ENCODE peak calls at places on chromosomes 5 and 9, in six cellular contexts. One of them, this sample, is unnamed.

GRCh38 chr9:130331573-130331972 is 66.0 kb downstream of the HMCN2 start:
- DNase-seq in fibroblast of the aortic adventitia: peak; percentile 70
- DNase-seq in brain microvascular endothelial cell: peak; percentile 18
- DNase-seq in bronchial epithelial cell: peak; percentile 20
- DNase-seq in heart left ventricle: peak; percentile 72
- DNase-seq in pancreas: no peak
- DNase-seq in this sample: peak; percentile 47

GRCh38 chr9:135877776-135878527 is 29.4 kb downstream of the CAMSAP1 start:
- DNase-seq in fibroblast of the aortic adventitia: no peak
- DNase-seq in brain microvascular endothelial cell: no peak
- DNase-seq in bronchial epithelial cell: peak; percentile 31
- DNase-seq in heart left ventricle: no peak
- DNase-seq in pancreas: no peak
- DNase-seq in this sample: no peak

GRCh38 chr9:126860757-126861466 is 473 bp downstream of the ZBTB34 start:
- DNase-seq in fibroblast of the aortic adventitia: no peak
- DNase-seq in brain microvascular endothelial cell: no peak
- DNase-seq in bronchial epithelial cell: no peak
- DNase-seq in heart left ventricle: peak; percentile 25
- DNase-seq in pancreas: peak; percentile 34
- DNase-seq in this sample: peak; percentile 72

GRCh38 chr5:177565046-177565445 is 10.7 kb upstream of the FAM193B start:
- DNase-seq in fibroblast of the aortic adventitia: no peak
- DNase-seq in brain microvascular endothelial cell: no peak
- DNase-seq in bronchial epithelial cell: peak; percentile 17
- DNase-seq in heart left ventricle: no peak
- DNase-seq in pancreas: no peak
- DNase-seq in this sample: no peak

GRCh38 chr9:136021171-136021890 is 60.2 kb upstream of the UBAC1 start:
- DNase-seq in fibroblast of the aortic adventitia: no peak
- DNase-seq in brain microvascular endothelial cell: no peak
- DNase-seq in bronchial epithelial cell: no peak
- DNase-seq in heart left ventricle: no peak
- DNase-seq in pancreas: no peak
- DNase-seq in this sample: no peak

GRCh38 chr9:107059215-107059614 is 196.2 kb downstream of the ZNF462 start:
- DNase-seq in fibroblast of the aortic adventitia: no peak
- DNase-seq in brain microvascular endothelial cell: no peak
- DNase-seq in bronchial epithelial cell: no peak
- DNase-seq in heart left ventricle: no peak
- DNase-seq in pancreas: no peak
- DNase-seq in this sample: no peak

GRCh38 chr5:139979943-139980342 is 63.2 kb downstream of the NRG2 start:
- DNase-seq in fibroblast of the aortic adventitia: no peak
- DNase-seq in brain microvascular endothelial cell: no peak
- DNase-seq in bronchial epithelial cell: no peak
- DNase-seq in heart left ventricle: no peak
- DNase-seq in pancreas: no peak
- DNase-seq in this sample: no peak

GRCh38 chr5:176628406-176629228 is 1.7 kb downstream of the SNCB start:
- DNase-seq in fibroblast of the aortic adventitia: no peak
- DNase-seq in brain microvascular endothelial cell: no peak
- DNase-seq in bronchial epithelial cell: no peak
- DNase-seq in heart left ventricle: no peak
- DNase-seq in pancreas: no peak
- DNase-seq in this sample: no peak

GRCh38 chr5:120454094-120454798 is 9.9 kb upstream of the PRR16 start:
- DNase-seq in fibroblast of the aortic adventitia: peak; percentile 92
- DNase-seq in brain microvascular endothelial cell: peak; percentile 71
- DNase-seq in bronchial epithelial cell: peak; percentile 36
- DNase-seq in heart left ventricle: no peak
- DNase-seq in pancreas: no peak
- DNase-seq in this sample: no peak

GRCh38 chr9:125177888-125178287 is 11.7 kb downstream of the PPP6C start:
- DNase-seq in fibroblast of the aortic adventitia: no peak
- DNase-seq in brain microvascular endothelial cell: no peak
- DNase-seq in bronchial epithelial cell: no peak
- DNase-seq in heart left ventricle: no peak
- DNase-seq in pancreas: no peak
- DNase-seq in this sample: no peak

GRCh38 chr9:1009101-1009707 is 32.7 kb downstream of the DMRT3 start:
- DNase-seq in fibroblast of the aortic adventitia: peak; percentile 75
- DNase-seq in brain microvascular endothelial cell: peak; percentile 65
- DNase-seq in bronchial epithelial cell: peak; percentile 74
- DNase-seq in heart left ventricle: peak; percentile 74
- DNase-seq in pancreas: peak; percentile 91
- DNase-seq in this sample: peak; percentile 89

GRCh38 chr9:120441446-120442279 is 138.3 kb downstream of the CDK5RAP2 start:
- DNase-seq in fibroblast of the aortic adventitia: peak; percentile 94
- DNase-seq in brain microvascular endothelial cell: peak; percentile 96
- DNase-seq in bronchial epithelial cell: peak; percentile 57
- DNase-seq in heart left ventricle: no peak
- DNase-seq in pancreas: no peak
- DNase-seq in this sample: no peak

GRCh38 chr5:96943829-96944228 is 7.9 kb downstream of the LNPEP start:
- DNase-seq in fibroblast of the aortic adventitia: no peak
- DNase-seq in brain microvascular endothelial cell: no peak
- DNase-seq in bronchial epithelial cell: no peak
- DNase-seq in heart left ventricle: no peak
- DNase-seq in pancreas: no peak
- DNase-seq in this sample: no peak

GRCh38 chr9:35035851-35036701 is 36.3 kb downstream of the VCP start:
- DNase-seq in fibroblast of the aortic adventitia: peak; percentile 64
- DNase-seq in brain microvascular endothelial cell: peak; percentile 51
- DNase-seq in bronchial epithelial cell: peak; percentile 58
- DNase-seq in heart left ventricle: peak; percentile 63
- DNase-seq in pancreas: no peak
- DNase-seq in this sample: peak; percentile 55

GRCh38 chr9:108704156-108704852 is 151.5 kb downstream of the ACTL7B start:
- DNase-seq in fibroblast of the aortic adventitia: peak; percentile 30
- DNase-seq in brain microvascular endothelial cell: peak; percentile 2
- DNase-seq in bronchial epithelial cell: peak; percentile 61
- DNase-seq in heart left ventricle: no peak
- DNase-seq in pancreas: no peak
- DNase-seq in this sample: no peak

GRCh38 chr5:58314356-58315045 is 145.4 kb downstream of the PLK2 start:
- DNase-seq in fibroblast of the aortic adventitia: peak; percentile 55
- DNase-seq in brain microvascular endothelial cell: no peak
- DNase-seq in bronchial epithelial cell: peak; percentile 88
- DNase-seq in heart left ventricle: no peak
- DNase-seq in pancreas: no peak
- DNase-seq in this sample: no peak

GRCh38 chr5:56088967-56089829 is 94.4 kb upstream of the IL6ST start:
- DNase-seq in fibroblast of the aortic adventitia: peak; percentile 95
- DNase-seq in brain microvascular endothelial cell: peak; percentile 56
- DNase-seq in bronchial epithelial cell: peak; percentile 75
- DNase-seq in heart left ventricle: no peak
- DNase-seq in pancreas: no peak
- DNase-seq in this sample: no peak

GRCh38 chr9:81150016-81150625 is 539.2 kb downstream of the TLE1 start:
- DNase-seq in fibroblast of the aortic adventitia: no peak
- DNase-seq in brain microvascular endothelial cell: no peak
- DNase-seq in bronchial epithelial cell: peak; percentile 5
- DNase-seq in heart left ventricle: no peak
- DNase-seq in pancreas: no peak
- DNase-seq in this sample: peak; percentile 5

GRCh38 chr5:95761771-95762680 is 30.9 kb downstream of the RHOBTB3 start:
- DNase-seq in fibroblast of the aortic adventitia: peak; percentile 68
- DNase-seq in brain microvascular endothelial cell: peak; percentile 70
- DNase-seq in bronchial epithelial cell: peak; percentile 7
- DNase-seq in heart left ventricle: no peak
- DNase-seq in pancreas: no peak
- DNase-seq in this sample: no peak

GRCh38 chr9:79682076-79682736 is 110.4 kb downstream of the TLE4 start:
- DNase-seq in fibroblast of the aortic adventitia: peak; percentile 30
- DNase-seq in brain microvascular endothelial cell: no peak
- DNase-seq in bronchial epithelial cell: peak; percentile 21
- DNase-seq in heart left ventricle: no peak
- DNase-seq in pancreas: no peak
- DNase-seq in this sample: no peak

GRCh38 chr9:133734600-133735414 is 3.3 kb downstream of the SARDH start:
- DNase-seq in fibroblast of the aortic adventitia: no peak
- DNase-seq in brain microvascular endothelial cell: no peak
- DNase-seq in bronchial epithelial cell: no peak
- DNase-seq in heart left ventricle: no peak
- DNase-seq in pancreas: peak; percentile 23
- DNase-seq in this sample: peak; percentile 42

GRCh38 chr5:55027589-55027988 is 3.5 kb downstream of the GZMK start:
- DNase-seq in fibroblast of the aortic adventitia: no peak
- DNase-seq in brain microvascular endothelial cell: no peak
- DNase-seq in bronchial epithelial cell: no peak
- DNase-seq in heart left ventricle: no peak
- DNase-seq in pancreas: no peak
- DNase-seq in this sample: no peak

GRCh38 chr9:85264695-85265094 is 477.1 kb downstream of the AGTPBP1 start:
- DNase-seq in fibroblast of the aortic adventitia: no peak
- DNase-seq in brain microvascular endothelial cell: no peak
- DNase-seq in bronchial epithelial cell: no peak
- DNase-seq in heart left ventricle: no peak
- DNase-seq in pancreas: no peak
- DNase-seq in this sample: no peak

GRCh38 chr5:2917524-2917923 is 166.0 kb upstream of the IRX2 start:
- DNase-seq in fibroblast of the aortic adventitia: no peak
- DNase-seq in brain microvascular endothelial cell: no peak
- DNase-seq in bronchial epithelial cell: no peak
- DNase-seq in heart left ventricle: no peak
- DNase-seq in pancreas: no peak
- DNase-seq in this sample: no peak

GRCh38 chr5:114789773-114790402 is 379.8 kb downstream of the TRIM36 start:
- DNase-seq in fibroblast of the aortic adventitia: peak; percentile 2
- DNase-seq in brain microvascular endothelial cell: no peak
- DNase-seq in bronchial epithelial cell: peak; percentile 42
- DNase-seq in heart left ventricle: no peak
- DNase-seq in pancreas: no peak
- DNase-seq in this sample: no peak

GRCh38 chr9:89400398-89401116 is 82.3 kb downstream of the SECISBP2 start:
- DNase-seq in fibroblast of the aortic adventitia: no peak
- DNase-seq in brain microvascular endothelial cell: no peak
- DNase-seq in bronchial epithelial cell: no peak
- DNase-seq in heart left ventricle: no peak
- DNase-seq in pancreas: no peak
- DNase-seq in this sample: no peak

GRCh38 chr5:110072646-110073045 is 382.9 kb downstream of the MAN2A1 start:
- DNase-seq in fibroblast of the aortic adventitia: no peak
- DNase-seq in brain microvascular endothelial cell: no peak
- DNase-seq in bronchial epithelial cell: no peak
- DNase-seq in heart left ventricle: no peak
- DNase-seq in pancreas: no peak
- DNase-seq in this sample: no peak

GRCh38 chr9:96874947-96875459 is 20.7 kb upstream of the ZNF782 start:
- DNase-seq in fibroblast of the aortic adventitia: no peak
- DNase-seq in brain microvascular endothelial cell: peak; percentile 18
- DNase-seq in bronchial epithelial cell: peak; percentile 99
- DNase-seq in heart left ventricle: no peak
- DNase-seq in pancreas: peak; percentile 92
- DNase-seq in this sample: peak; percentile 67

GRCh38 chr5:87844449-87844848 is 424.2 kb downstream of the TMEM161B start:
- DNase-seq in fibroblast of the aortic adventitia: no peak
- DNase-seq in brain microvascular endothelial cell: no peak
- DNase-seq in bronchial epithelial cell: no peak
- DNase-seq in heart left ventricle: no peak
- DNase-seq in pancreas: no peak
- DNase-seq in this sample: no peak

GRCh38 chr9:77647659-77648457 is at the start of gene GNA14:
- DNase-seq in fibroblast of the aortic adventitia: no peak
- DNase-seq in brain microvascular endothelial cell: no peak
- DNase-seq in bronchial epithelial cell: no peak
- DNase-seq in heart left ventricle: peak; percentile 27
- DNase-seq in pancreas: peak; percentile 13
- DNase-seq in this sample: peak; percentile 41
- H3K4me3 ChIP-seq in fibroblast of the aortic adventitia: peak within 1 kb of the TSS; percentile 61
- H3K4me3 ChIP-seq in brain microvascular endothelial cell: peak within 1 kb of the TSS; percentile 58
- H3K4me3 ChIP-seq in bronchial epithelial cell: peak within 1 kb of the TSS; percentile 2
- H3K4me3 ChIP-seq in heart left ventricle: peak within 1 kb of the TSS; percentile 71
- H3K4me3 ChIP-seq in pancreas: peak within 1 kb of the TSS; percentile 59
- H3K4me3 ChIP-seq in this sample: peak within 1 kb of the TSS; percentile 22

GRCh38 chr5:86008293-86008692 is 609.4 kb upstream of the COX7C start:
- DNase-seq in fibroblast of the aortic adventitia: no peak
- DNase-seq in brain microvascular endothelial cell: no peak
- DNase-seq in bronchial epithelial cell: no peak
- DNase-seq in heart left ventricle: no peak
- DNase-seq in pancreas: no peak
- DNase-seq in this sample: no peak
- TF ChIP-seq CTCF in fibroblast of the aortic adventitia: no peak
- TF ChIP-seq CTCF in brain microvascular endothelial cell: no peak
- TF ChIP-seq CTCF in bronchial epithelial cell: no peak
- TF ChIP-seq CTCF in heart left ventricle: no peak
- TF ChIP-seq CTCF in pancreas: no peak
- TF ChIP-seq CTCF in this sample: no peak

DNA sequence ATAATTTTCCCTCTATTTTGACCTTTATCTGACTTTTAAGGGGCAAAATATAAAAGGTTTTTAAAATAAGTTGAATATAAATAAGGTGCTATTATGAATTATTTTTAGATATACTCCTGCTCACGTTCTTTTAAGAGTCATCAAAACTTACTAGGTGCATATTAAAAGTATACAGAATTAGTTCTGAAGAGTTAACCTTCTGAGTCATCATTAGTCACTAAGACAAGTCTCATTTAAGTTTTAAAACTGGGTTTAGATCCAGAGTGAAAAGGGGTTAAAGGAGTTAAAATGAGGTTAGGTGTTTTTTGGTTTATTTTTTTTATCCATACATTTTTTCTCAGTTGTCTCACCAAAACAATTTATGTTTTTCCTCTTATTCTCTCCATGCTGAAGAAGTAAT is 41.7 kb downstream of the SMIM15 start:
- DNase-seq in fibroblast of the aortic adventitia: no peak
- DNase-seq in brain microvascular endothelial cell: no peak
- DNase-seq in bronchial epithelial cell: peak; percentile 72
- DNase-seq in heart left ventricle: no peak
- DNase-seq in pancreas: no peak
- DNase-seq in this sample: no peak
- H3K4me3 ChIP-seq in fibroblast of the aortic adventitia: no peak overlapping the region
- H3K4me3 ChIP-seq in brain microvascular endothelial cell: no peak overlapping the region
- H3K4me3 ChIP-seq in bronchial epithelial cell: no peak overlapping the region
- H3K4me3 ChIP-seq in heart left ventricle: no peak overlapping the region
- H3K4me3 ChIP-seq in pancreas: no peak overlapping the region
- H3K4me3 ChIP-seq in this sample: no peak overlapping the region

DNA sequence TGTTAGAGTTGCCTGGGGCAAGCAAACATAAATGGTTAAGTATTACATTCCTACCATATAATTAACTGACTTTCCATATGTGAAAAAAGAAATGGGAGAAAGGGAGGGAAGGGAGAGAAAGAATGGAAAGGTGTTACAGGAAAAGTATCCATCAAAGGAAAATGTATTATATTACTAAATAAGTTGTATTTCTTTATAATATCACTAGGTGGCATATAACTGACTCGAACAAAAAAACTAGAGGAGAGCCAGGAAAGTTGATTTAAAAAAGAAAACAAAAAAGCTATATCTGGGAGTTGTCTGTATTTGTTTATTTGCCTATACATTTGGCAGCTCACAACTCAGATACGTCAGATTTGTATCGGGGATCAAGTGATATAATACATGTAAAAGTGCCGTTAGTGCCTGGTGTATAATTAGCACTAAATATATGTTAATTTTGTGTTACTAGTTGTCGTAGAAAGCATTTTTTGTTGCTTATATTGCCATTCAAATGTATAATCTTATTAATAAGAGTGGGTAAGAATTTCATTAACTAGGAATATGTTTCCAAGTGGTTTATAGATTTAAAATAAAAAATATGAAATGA is 59.6 kb upstream of the ADAMTS19 start:
- DNase-seq in fibroblast of the aortic adventitia: peak; percentile 4
- DNase-seq in brain microvascular endothelial cell: no peak
- DNase-seq in bronchial epithelial cell: peak; percentile 3
- DNase-seq in heart left ventricle: no peak
- DNase-seq in pancreas: no peak
- DNase-seq in this sample: no peak
- TF ChIP-seq CTCF in fibroblast of the aortic adventitia: peak; percentile 24
- TF ChIP-seq CTCF in brain microvascular endothelial cell: no peak
- TF ChIP-seq CTCF in bronchial epithelial cell: peak; percentile 8
- TF ChIP-seq CTCF in heart left ventricle: peak; percentile 33
- TF ChIP-seq CTCF in pancreas: no peak
- TF ChIP-seq CTCF in this sample: no peak